ENCODE peak calls at places on chromosomes 11 and 22, in four cellular contexts. One of them, this sample, is unnamed. For H3K4me1 and H3K9me3, the result is how much of the 10 kb centered on the place peaks cover.

GRCh38 chr22:18065256-18065655 is 12.5 kb upstream of the PEX26 start:
- DNase-seq in A549: peak
- DNase-seq in upper lobe of right lung: peak
- DNase-seq in transverse colon: no peak
- DNase-seq in this sample: no peak

GRCh38 chr11:26777276-26777939 is 55.5 kb upstream of the SLC5A12 start:
- DNase-seq in A549: no peak
- DNase-seq in upper lobe of right lung: no peak
- DNase-seq in transverse colon: no peak
- DNase-seq in this sample: no peak

GRCh38 chr11:93986716-93987115 is 34.4 kb upstream of the HEPHL1 start:
- DNase-seq in A549: peak
- DNase-seq in upper lobe of right lung: peak
- DNase-seq in transverse colon: no peak
- DNase-seq in this sample: no peak

GRCh38 chr22:20591660-20592310 is 84.4 kb downstream of the MED15 start:
- DNase-seq in A549: no peak
- DNase-seq in upper lobe of right lung: peak
- DNase-seq in transverse colon: no peak
- DNase-seq in this sample: no peak

GRCh38 chr22:45880091-45880651 is 96.8 kb downstream of the WNT7B start:
- DNase-seq in A549: no peak
- DNase-seq in upper lobe of right lung: peak
- DNase-seq in transverse colon: no peak
- DNase-seq in this sample: no peak

GRCh38 chr22:41302016-41302767 is 867 bp downstream of the ZC3H7B start:
- DNase-seq in A549: no peak
- DNase-seq in upper lobe of right lung: peak
- DNase-seq in transverse colon: no peak
- DNase-seq in this sample: peak

GRCh38 chr11:3823303-3823702 is 14.9 kb downstream of the PGAP2 start:
- DNase-seq in A549: peak
- DNase-seq in upper lobe of right lung: no peak
- DNase-seq in transverse colon: no peak
- DNase-seq in this sample: no peak

GRCh38 chr11:58186938-58187337 is 1.9 kb upstream of the OR9Q2 start:
- DNase-seq in A549: no peak
- DNase-seq in upper lobe of right lung: no peak
- DNase-seq in transverse colon: no peak
- DNase-seq in this sample: no peak

GRCh38 chr11:124938206-124938765 is 2.4 kb upstream of the HEPACAM start:
- DNase-seq in A549: no peak
- DNase-seq in upper lobe of right lung: no peak
- DNase-seq in transverse colon: no peak
- DNase-seq in this sample: no peak

GRCh38 chr11:62974848-62975522 is 9.8 kb downstream of the SLC22A6 start:
- DNase-seq in A549: peak
- DNase-seq in upper lobe of right lung: peak
- DNase-seq in transverse colon: peak
- DNase-seq in this sample: peak

GRCh38 chr11:40130427-40130826 is 1329.0 kb downstream of the LRRC4C start:
- DNase-seq in A549: no peak
- DNase-seq in upper lobe of right lung: no peak
- DNase-seq in transverse colon: no peak
- DNase-seq in this sample: no peak

GRCh38 chr11:1234054-1234720 is 11.3 kb downstream of the MUC5B start:
- DNase-seq in A549: no peak
- DNase-seq in upper lobe of right lung: peak
- DNase-seq in transverse colon: peak
- DNase-seq in this sample: no peak

GRCh38 chr11:119720311-119720710 is 8.7 kb downstream of the NECTIN1 start:
- DNase-seq in A549: no peak
- DNase-seq in upper lobe of right lung: no peak
- DNase-seq in transverse colon: no peak
- DNase-seq in this sample: no peak

GRCh38 chr11:87022254-87022653 is 15.5 kb upstream of the TMEM135 start:
- DNase-seq in A549: no peak
- DNase-seq in upper lobe of right lung: no peak
- DNase-seq in transverse colon: no peak
- DNase-seq in this sample: no peak

GRCh38 chr22:45007247-45007945 is 2.4 kb downstream of the PHF21B start:
- DNase-seq in A549: peak
- DNase-seq in upper lobe of right lung: no peak
- DNase-seq in transverse colon: no peak
- DNase-seq in this sample: no peak

GRCh38 chr22:27399161-27399560 is 402.4 kb downstream of the MN1 start:
- DNase-seq in A549: no peak
- DNase-seq in upper lobe of right lung: no peak
- DNase-seq in transverse colon: no peak
- DNase-seq in this sample: no peak

GRCh38 chr22:50016988-50017700 is 4.6 kb upstream of the IL17REL start:
- DNase-seq in A549: no peak
- DNase-seq in upper lobe of right lung: no peak
- DNase-seq in transverse colon: peak
- DNase-seq in this sample: no peak

GRCh38 chr22:31691408-31691807 is 29.4 kb upstream of the PISD start:
- DNase-seq in A549: no peak
- DNase-seq in upper lobe of right lung: no peak
- DNase-seq in transverse colon: no peak
- DNase-seq in this sample: no peak
- H3K4me1 ChIP-seq in A549: under half
- H3K4me1 ChIP-seq in upper lobe of right lung: under half
- H3K4me1 ChIP-seq in transverse colon: under half
- H3K4me1 ChIP-seq in this sample: under half

GRCh38 chr22:11628651-11629511 is 3899.1 kb upstream of the OR11H1 start:
- DNase-seq in A549: no peak
- DNase-seq in upper lobe of right lung: peak
- DNase-seq in transverse colon: no peak
- DNase-seq in this sample: no peak
- H3K9me3 ChIP-seq in A549: under half
- H3K9me3 ChIP-seq in upper lobe of right lung: under half
- H3K9me3 ChIP-seq in transverse colon: half or more
- H3K9me3 ChIP-seq in this sample: under half

GRCh38 chr11:73308963-73309960 is 1.2 kb downstream of the ARHGEF17 start:
- DNase-seq in A549: peak
- DNase-seq in upper lobe of right lung: peak
- DNase-seq in transverse colon: peak
- DNase-seq in this sample: no peak
- H3K4me3 ChIP-seq in A549: peak
- H3K4me3 ChIP-seq in upper lobe of right lung: peak
- H3K4me3 ChIP-seq in transverse colon: peak
- H3K4me3 ChIP-seq in this sample: peak

GRCh38 chr11:10388096-10388495 is 67.0 kb upstream of the AMPD3 start:
- DNase-seq in A549: no peak
- DNase-seq in upper lobe of right lung: no peak
- DNase-seq in transverse colon: no peak
- DNase-seq in this sample: no peak

GRCh38 chr11:10386361-10386760 is 68.7 kb upstream of the AMPD3 start:
- DNase-seq in A549: no peak
- DNase-seq in upper lobe of right lung: no peak
- DNase-seq in transverse colon: no peak
- DNase-seq in this sample: no peak

GRCh38 chr11:10388574-10388973 is 66.5 kb upstream of the AMPD3 start:
- DNase-seq in A549: no peak
- DNase-seq in upper lobe of right lung: no peak
- DNase-seq in transverse colon: no peak
- DNase-seq in this sample: no peak

GRCh38 chr11:10386861-10387208 is 68.2 kb upstream of the AMPD3 start:
- DNase-seq in A549: no peak
- DNase-seq in upper lobe of right lung: no peak
- DNase-seq in transverse colon: no peak
- DNase-seq in this sample: no peak

DNA sequence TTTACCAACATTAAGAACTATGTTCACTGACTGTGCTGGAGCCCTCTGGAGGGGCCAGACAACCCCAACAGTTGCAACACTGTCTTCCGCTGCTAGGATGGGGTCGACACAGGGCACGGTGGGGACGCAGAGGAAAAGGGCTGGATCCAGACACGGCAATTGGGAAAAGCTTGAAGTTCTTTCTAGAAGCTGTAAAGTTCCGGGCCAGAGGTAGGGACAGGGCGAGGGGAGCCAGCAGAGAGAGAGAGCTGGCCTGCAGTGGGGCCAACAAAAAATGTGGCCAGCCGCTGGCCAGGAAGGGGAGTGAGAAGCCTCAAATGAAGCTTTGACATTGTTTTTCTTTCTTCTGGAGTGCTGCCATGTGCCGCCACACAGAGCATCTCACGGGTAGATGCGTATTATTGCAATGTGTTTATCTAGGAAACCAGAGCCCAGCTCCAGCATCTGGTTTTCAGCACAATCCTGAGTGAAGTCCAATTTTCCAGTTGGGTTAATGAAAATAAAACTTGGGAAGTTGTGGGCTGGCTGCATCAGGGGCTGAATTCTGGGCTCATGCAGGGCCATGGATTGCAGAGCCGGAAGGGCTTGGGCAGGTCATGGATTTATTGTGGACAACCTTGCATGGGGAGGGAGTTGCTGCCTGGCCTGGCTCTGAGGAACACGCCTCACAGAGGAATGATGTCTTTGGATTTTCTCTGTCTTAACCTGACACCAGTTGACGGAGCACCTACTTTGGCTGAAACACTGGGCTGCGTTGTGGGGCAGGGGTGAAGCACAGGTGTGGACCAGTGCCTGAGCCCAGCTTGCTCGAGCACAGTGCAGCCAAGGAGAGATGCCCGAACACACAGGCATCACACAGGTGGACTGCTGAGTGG is 67.6 kb upstream of the AMPD3 start:
- DNase-seq in A549: no peak
- DNase-seq in upper lobe of right lung: no peak
- DNase-seq in transverse colon: peak
- DNase-seq in this sample: no peak
- H3K4me1 ChIP-seq in A549: under half
- H3K4me1 ChIP-seq in upper lobe of right lung: under half
- H3K4me1 ChIP-seq in transverse colon: under half
- H3K4me1 ChIP-seq in this sample: under half

GRCh38 chr11:71064702-71065515 is 187.5 kb downstream of the SHANK2 start:
- DNase-seq in A549: no peak
- DNase-seq in upper lobe of right lung: no peak
- DNase-seq in transverse colon: no peak
- DNase-seq in this sample: no peak

GRCh38 chr11:71064183-71064582 is 188.2 kb downstream of the SHANK2 start:
- DNase-seq in A549: no peak
- DNase-seq in upper lobe of right lung: no peak
- DNase-seq in transverse colon: no peak
- DNase-seq in this sample: no peak

GRCh38 chr11:71067753-71068152 is 184.6 kb downstream of the SHANK2 start:
- DNase-seq in A549: no peak
- DNase-seq in upper lobe of right lung: no peak
- DNase-seq in transverse colon: no peak
- DNase-seq in this sample: no peak

GRCh38 chr11:71065794-71066193 is 186.6 kb downstream of the SHANK2 start:
- DNase-seq in A549: no peak
- DNase-seq in upper lobe of right lung: no peak
- DNase-seq in transverse colon: no peak
- DNase-seq in this sample: no peak

DNA sequence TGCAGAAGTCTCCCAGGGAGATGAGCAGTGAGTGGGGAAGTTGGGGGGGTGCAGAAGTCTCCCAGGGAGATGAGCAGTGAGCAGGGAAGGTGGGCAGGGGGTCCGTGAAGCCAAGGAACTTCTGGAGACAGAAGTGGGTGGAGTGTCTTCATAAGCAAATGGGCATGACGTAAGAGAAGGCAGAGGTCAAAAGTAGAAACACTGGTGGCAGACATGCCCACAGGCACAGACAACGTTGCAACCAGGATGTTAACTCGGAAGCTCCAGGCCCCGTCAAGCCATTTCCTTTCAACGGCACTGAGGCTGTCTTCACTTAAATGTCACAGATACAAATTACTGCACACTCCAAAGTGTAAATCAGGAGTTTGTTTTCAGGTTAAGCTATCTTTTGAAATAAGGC is 186.1 kb downstream of the SHANK2 start:
- DNase-seq in A549: no peak
- DNase-seq in upper lobe of right lung: no peak
- DNase-seq in transverse colon: no peak
- DNase-seq in this sample: no peak
- H3K9me3 ChIP-seq in A549: under half
- H3K9me3 ChIP-seq in upper lobe of right lung: under half
- H3K9me3 ChIP-seq in transverse colon: under half
- H3K9me3 ChIP-seq in this sample: under half

This sample was measured in naive thymus-derived CD4-positive, alpha-beta T cell.